ENCODE peak calls at places on chromosomes 6 and 20, in seven cellular contexts. N is A673, X is AG09309, O is astrocyte of the spinal cord, W is HepG2, C is choroid plexus epithelial cell, Q is GM12865. G is an unnamed sample.

GRCh38 chr6:125101656-125102055 is 51.9 kb upstream of the TPD52L1 start:
- DNase-seq in N (no peak), X (no peak), O (no peak), W (no peak), C (no peak), Q (no peak), G (peak)

GRCh38 chr20:44642203-44643153 is 9.0 kb downstream of the ADA start:
- DNase-seq in N (peak), X (peak), O (peak), W (peak), C (peak), Q (peak), G (peak)

GRCh38 chr6:34218691-34219090 is 18.0 kb upstream of the HMGA1 start:
- DNase-seq in N (no peak), X (no peak), O (no peak), W (no peak), C (no peak), Q (no peak), G (no peak)

GRCh38 chr6:46078294-46078693 is 51.5 kb upstream of the ENPP4 start:
- DNase-seq in N (no peak), X (no peak), O (no peak), W (no peak), C (no peak), Q (no peak), G (no peak)

GRCh38 chr20:24911461-24911860 is 37.6 kb upstream of the CST7 start:
- DNase-seq in N (peak), X (no peak), O (no peak), W (no peak), C (no peak), Q (no peak), G (no peak)

GRCh38 chr6:35148167-35148741 is 7.1 kb upstream of the TCP11 start:
- DNase-seq in N (peak), X (no peak), O (peak), W (no peak), C (no peak), Q (peak), G (peak)

GRCh38 chr6:130961148-130961547 is 101.9 kb downstream of the EPB41L2 start:
- DNase-seq in N (no peak), X (no peak), O (no peak), W (no peak), C (no peak), Q (peak), G (no peak)

GRCh38 chr6:7561153-7561964 is 19.9 kb downstream of the DSP start:
- DNase-seq in N (no peak), X (no peak), O (no peak), W (peak), C (no peak), Q (no peak), G (peak)

DNA sequence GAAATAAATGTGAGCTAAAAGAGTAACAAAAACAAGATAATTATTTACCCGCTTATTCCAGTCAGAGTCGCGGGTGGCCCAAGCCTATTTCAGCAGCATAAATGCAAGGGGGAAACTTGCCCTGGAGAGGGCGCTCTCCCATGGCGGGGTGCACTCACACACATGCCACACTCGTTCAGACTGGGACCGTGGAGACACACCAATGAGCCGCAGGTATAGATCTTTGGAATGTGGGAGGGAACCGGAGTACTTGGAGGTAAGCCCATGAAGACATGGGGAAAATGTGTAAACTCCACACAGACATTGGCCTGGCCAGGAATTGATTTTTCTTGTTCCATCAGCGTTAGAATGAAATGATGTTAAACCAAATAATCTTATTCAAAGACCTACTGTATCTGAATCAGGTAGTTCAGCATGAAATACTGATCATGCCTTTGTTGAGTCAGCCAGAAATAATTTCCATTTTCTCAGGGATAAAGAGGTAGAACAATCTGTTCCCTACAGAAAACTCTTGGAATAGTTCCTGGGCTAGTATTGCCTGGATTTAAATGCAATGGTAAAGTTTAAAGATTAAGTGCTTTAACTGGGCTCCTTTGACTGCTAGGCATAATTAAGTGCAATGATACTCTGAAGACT is 191.5 kb downstream of the MCHR2 start:
- DNase-seq in N (peak), X (no peak), O (peak), W (no peak), C (no peak), Q (no peak), G (no peak)
- TF ChIP-seq CTCF in N (peak), X (no peak), O (no peak), W (no peak), C (no peak), Q (no peak), G (no peak)

GRCh38 chr6:27547157-27548075 is 74.5 kb upstream of the ZNF184 start:
- DNase-seq in N (peak), X (no peak), O (peak), W (peak), C (peak), Q (peak), G (peak)
- H3K4me3 ChIP-seq in N (peak), X (no peak), O (peak), W (peak), C (peak), Q (peak), G (peak)

GRCh38 chr6:23175391-23175790 is 606.0 kb downstream of the HDGFL1 start:
- DNase-seq in N (no peak), X (peak), O (no peak), W (no peak), C (peak), Q (no peak), G (peak)

GRCh38 chr6:23174781-23175361 is 605.5 kb downstream of the HDGFL1 start:
- DNase-seq in N (peak), X (peak), O (peak), W (no peak), C (peak), Q (no peak), G (peak)

GRCh38 chr6:23179994-23180393 is 610.6 kb downstream of the HDGFL1 start:
- DNase-seq in N (peak), X (no peak), O (no peak), W (no peak), C (no peak), Q (no peak), G (no peak)

GRCh38 chr6:23176471-23176870 is 607.1 kb downstream of the HDGFL1 start:
- DNase-seq in N (no peak), X (no peak), O (no peak), W (no peak), C (no peak), Q (no peak), G (no peak)

DNA sequence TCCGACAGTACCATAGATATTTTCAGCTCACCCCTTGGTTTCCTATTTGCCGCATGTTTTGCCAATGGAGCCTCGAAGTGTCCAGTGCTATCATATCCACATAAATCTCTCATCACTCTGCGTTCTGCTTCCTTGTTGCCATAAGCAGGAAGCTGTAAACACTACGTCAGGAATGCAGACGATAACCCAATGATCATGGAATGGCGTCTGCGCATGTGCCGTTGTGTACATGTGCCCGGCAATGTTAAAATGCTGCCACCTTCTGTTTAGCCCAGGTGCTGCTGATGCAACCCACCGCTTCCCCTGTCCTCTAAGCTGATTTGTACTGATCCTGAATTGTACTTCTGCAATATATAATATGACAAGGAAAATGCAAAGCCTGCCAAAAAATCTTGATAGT is 607.5 kb downstream of the HDGFL1 start:
- DNase-seq in N (peak), X (no peak), O (no peak), W (no peak), C (no peak), Q (peak), G (no peak)
- TF ChIP-seq CTCF in N (peak), X (no peak), O (no peak), W (no peak), C (peak), Q (no peak), G (no peak)

GRCh38 chr20:34709836-34710567 is 5.9 kb downstream of the TP53INP2 start:
- DNase-seq in N (peak), X (no peak), O (peak), W (no peak), C (peak), Q (no peak), G (no peak)

GRCh38 chr20:34706912-34707784 is 3.0 kb downstream of the TP53INP2 start:
- DNase-seq in N (no peak), X (no peak), O (no peak), W (peak), C (no peak), Q (no peak), G (no peak)

GRCh38 chr20:34709044-34709835 is 5.1 kb downstream of the TP53INP2 start:
- DNase-seq in N (peak), X (no peak), O (peak), W (no peak), C (peak), Q (peak), G (peak)

GRCh38 chr20:34710568-34710839 is 6.4 kb downstream of the TP53INP2 start:
- DNase-seq in N (no peak), X (no peak), O (no peak), W (no peak), C (no peak), Q (no peak), G (no peak)

GRCh38 chr20:34708621-34709043 is 4.5 kb downstream of the TP53INP2 start:
- DNase-seq in N (peak), X (no peak), O (peak), W (no peak), C (peak), Q (peak), G (peak)
- H3K4me3 ChIP-seq in N (peak), X (peak), O (peak), W (no peak), C (peak), Q (peak), G (peak)

GRCh38 chr20:59042796-59043621 is 423 bp upstream of the PRELID3B start:
- DNase-seq in N (peak), X (no peak), O (peak), W (peak), C (peak), Q (peak), G (peak)
- TF ChIP-seq CTCF in N (no peak), X (no peak), O (no peak), W (no peak), C (no peak), Q (no peak), G (no peak)

GRCh38 chr6:88477411-88477810 is 311.3 kb upstream of the CNR1 start:
- DNase-seq in N (no peak), X (no peak), O (no peak), W (no peak), C (no peak), Q (no peak), G (no peak)
- H3K4me3 ChIP-seq in N (no peak), X (no peak), O (no peak), W (no peak), C (no peak), Q (no peak), G (no peak)

GRCh38 chr6:158503846-158504245 is 56.0 kb upstream of the TMEM181 start:
- DNase-seq in N (no peak), X (no peak), O (no peak), W (no peak), C (no peak), Q (no peak), G (no peak)

GRCh38 chr6:158505194-158505593 is 54.7 kb upstream of the TMEM181 start:
- DNase-seq in N (no peak), X (no peak), O (no peak), W (no peak), C (no peak), Q (no peak), G (no peak)

GRCh38 chr6:158501638-158502592 is 58.0 kb upstream of the TMEM181 start:
- DNase-seq in N (no peak), X (no peak), O (no peak), W (no peak), C (no peak), Q (no peak), G (no peak)

GRCh38 chr6:158502593-158502950 is 57.3 kb upstream of the TMEM181 start:
- DNase-seq in N (no peak), X (no peak), O (no peak), W (no peak), C (no peak), Q (no peak), G (no peak)

DNA sequence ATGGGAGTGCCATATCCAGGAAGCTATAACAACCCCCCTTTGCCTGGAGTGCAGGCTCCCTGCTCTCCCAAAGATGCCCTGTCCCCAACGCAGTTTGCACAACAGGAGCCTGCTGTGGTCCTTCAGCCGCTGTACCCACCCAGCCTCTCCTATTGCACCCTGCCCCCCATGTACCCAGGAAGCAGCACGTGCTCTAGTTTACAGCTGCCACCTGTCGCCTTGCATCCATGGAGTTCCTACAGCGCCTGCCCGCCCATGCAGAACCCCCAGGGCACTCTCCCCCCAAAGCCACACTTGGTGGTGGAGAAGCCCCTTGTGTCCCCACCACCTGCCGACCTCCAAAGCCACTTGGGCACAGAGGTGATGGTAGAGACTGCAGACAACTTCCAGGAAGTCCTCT is 56.7 kb upstream of the TMEM181 start:
- DNase-seq in N (no peak), X (no peak), O (no peak), W (no peak), C (no peak), Q (no peak), G (no peak)
- TF ChIP-seq CTCF in N (no peak), X (no peak), O (no peak), W (no peak), C (no peak), Q (no peak), G (no peak)

DNA sequence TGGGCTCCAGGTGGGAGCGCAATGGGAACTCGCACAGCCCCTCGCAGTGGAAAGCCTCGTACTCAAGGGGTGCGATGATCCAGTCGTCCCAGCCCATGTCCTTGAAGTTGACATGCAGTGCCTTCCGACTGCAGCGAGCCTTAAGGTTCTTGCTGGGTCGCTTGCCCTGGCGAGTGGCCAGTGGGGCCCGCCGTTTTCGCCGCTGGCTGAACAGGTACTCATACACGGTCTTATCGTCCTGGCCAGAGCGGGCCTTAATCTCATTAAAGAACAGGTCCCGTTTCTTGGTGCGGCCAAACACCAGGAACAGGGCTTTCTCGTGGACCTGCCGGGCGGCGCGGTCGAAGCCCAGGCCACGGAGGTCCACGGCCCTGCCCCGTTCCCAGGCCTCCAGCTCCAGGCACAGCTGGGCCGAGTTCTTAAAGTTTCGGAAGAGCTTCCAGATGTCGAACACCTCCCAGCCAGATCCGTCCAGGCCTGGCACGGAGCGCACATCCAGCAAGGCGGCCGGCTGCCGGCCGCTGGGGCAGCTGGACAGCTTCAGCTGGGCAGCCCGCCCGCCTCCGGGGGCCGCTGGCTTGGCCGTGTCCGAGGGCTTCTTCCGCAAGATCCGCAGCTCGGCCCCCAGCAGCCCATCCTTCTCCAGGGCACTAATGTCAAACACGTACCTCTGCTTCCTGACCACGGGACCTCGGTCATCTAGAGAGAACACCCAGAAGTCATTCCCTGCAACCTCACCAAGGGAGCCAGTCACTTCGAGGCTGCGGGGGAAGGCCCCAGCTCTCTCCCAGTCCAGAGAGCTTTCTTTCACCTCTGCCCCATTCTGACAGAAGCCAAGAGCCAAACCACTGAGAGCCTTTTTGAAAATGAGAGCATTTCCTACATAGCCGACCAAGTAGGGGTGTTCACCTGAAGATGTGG is 3.7 kb downstream of the GDF5 start:
- DNase-seq in N (no peak), X (no peak), O (no peak), W (no peak), C (no peak), Q (no peak), G (peak)
- H3K4me3 ChIP-seq in N (no peak), X (no peak), O (no peak), W (no peak), C (no peak), Q (no peak), G (peak)

DNA sequence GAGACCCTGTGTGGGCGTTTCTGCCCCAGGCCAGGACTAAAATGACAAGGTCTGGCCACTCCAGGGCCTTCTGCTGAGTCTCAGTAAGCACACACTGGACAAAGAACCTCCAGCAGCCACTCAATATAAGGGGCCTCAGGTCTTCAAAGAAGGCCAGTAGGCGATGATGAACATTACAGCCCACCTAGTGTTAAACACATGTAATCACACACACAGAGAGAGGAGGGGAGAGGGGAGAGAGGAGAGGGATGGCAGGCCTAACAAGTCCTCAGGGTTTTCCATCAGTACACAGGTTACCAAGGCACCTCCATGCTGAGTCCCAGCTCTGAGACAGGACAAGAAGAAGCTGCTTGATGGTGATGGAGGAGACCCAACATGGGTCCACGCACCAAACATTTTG is 325.6 kb downstream of the PTPRT start:
- DNase-seq in N (no peak), X (no peak), O (no peak), W (no peak), C (no peak), Q (no peak), G (no peak)
- TF ChIP-seq CTCF in N (no peak), X (no peak), O (no peak), W (no peak), C (no peak), Q (no peak), G (no peak)

DNA sequence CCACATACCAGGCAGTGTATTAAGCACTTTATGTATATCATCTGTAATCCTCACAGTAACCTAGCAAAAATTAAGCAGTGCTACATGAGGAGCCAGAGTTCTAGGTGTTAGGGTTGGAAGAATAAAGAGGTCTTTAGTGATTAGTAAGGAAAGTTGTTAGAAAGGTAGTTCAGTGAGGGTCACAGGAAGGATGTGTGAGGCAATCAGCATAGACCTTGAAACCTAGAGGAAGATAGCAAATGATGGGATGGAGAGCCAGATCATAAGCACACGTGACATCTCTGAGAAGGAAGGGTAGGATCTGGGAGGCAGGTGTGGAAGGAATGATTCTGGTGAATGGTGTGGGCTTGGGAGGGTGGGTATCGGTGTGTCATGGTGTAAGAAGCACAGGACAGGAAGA is 2.2 kb downstream of the KAT14 start:
- DNase-seq in N (no peak), X (no peak), O (no peak), W (peak), C (no peak), Q (no peak), G (no peak)
- H3K4me3 ChIP-seq in N (no peak), X (no peak), O (no peak), W (no peak), C (no peak), Q (no peak), G (no peak)